ENCODE peak calls at places on chromosomes 13 and 19, in four cellular contexts. U is HAP-1, I is neural progenitor cell, Q is tibial artery. Y is an unnamed sample. For H3K4me1, the result is how much of the 10 kb centered on the place peaks cover.

GRCh38 chr19:54952591-54953344 is 5.4 kb upstream of the NLRP7 start:
- DNase-seq in I (peak), U (no peak), Q (no peak), Y (no peak)

GRCh38 chr19:34364830-34365462 is at the start of gene GPI:
- DNase-seq in I (peak), U (peak), Q (peak), Y (peak)

GRCh38 chr13:108365255-108365654 is 95.7 kb downstream of the TNFSF13B start:
- DNase-seq in Q (no peak), U (no peak), I (no peak), Y (no peak)

GRCh38 chr19:7386308-7386707 is 37.6 kb downstream of the ARHGEF18 start:
- DNase-seq in I (no peak), U (no peak), Q (no peak), Y (no peak)

GRCh38 chr19:43797556-43797955 is 4.7 kb downstream of the LYPD5 start:
- DNase-seq in U (no peak), I (no peak), Q (peak), Y (no peak)

GRCh38 chr13:66210677-66211076 is 1019.5 kb downstream of the PCDH9 start:
- DNase-seq in U (no peak), Q (no peak), I (no peak), Y (no peak)

GRCh38 chr19:33554821-33555220 is 33.2 kb upstream of the PEPD start:
- DNase-seq in I (no peak), Q (peak), U (no peak), Y (no peak)

GRCh38 chr13:65965496-65965895 is 1264.6 kb downstream of the PCDH9 start:
- DNase-seq in U (no peak), I (no peak), Q (no peak), Y (no peak)

GRCh38 chr19:6232567-6232966 is 47.2 kb downstream of the MLLT1 start:
- DNase-seq in Q (no peak), I (no peak), U (no peak), Y (no peak)

GRCh38 chr19:6235031-6235951 is 44.5 kb downstream of the MLLT1 start:
- DNase-seq in U (no peak), I (no peak), Q (no peak), Y (no peak)

GRCh38 chr19:6233827-6234511 is 45.8 kb downstream of the MLLT1 start:
- DNase-seq in Q (no peak), U (no peak), I (no peak), Y (no peak)

GRCh38 chr19:6233051-6233826 is 46.5 kb downstream of the MLLT1 start:
- DNase-seq in Q (no peak), U (no peak), I (no peak), Y (no peak)

DNA sequence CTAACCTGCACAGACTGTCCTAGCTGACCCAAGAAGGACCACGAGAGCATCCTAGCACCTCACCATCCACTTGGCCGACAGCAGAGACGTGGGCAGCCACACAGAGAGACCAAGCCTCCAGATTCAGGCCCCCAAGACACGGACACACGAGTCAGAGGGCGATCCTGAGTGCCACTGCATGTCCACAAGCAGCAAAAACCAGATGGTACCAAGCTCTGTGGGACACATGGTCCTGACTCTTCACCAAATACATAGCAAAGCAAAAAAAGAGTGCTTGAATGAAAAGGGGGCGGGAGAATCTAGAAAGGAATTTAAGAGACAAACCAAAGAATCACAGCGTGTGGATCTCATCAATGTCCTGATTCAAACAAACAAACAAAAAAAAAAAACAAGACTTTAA is 45.2 kb downstream of the MLLT1 start:
- DNase-seq in Q (no peak), U (no peak), I (no peak), Y (no peak)
- H3K4me1 ChIP-seq in Q (under half), U (under half), I (under half), Y (under half)

DNA sequence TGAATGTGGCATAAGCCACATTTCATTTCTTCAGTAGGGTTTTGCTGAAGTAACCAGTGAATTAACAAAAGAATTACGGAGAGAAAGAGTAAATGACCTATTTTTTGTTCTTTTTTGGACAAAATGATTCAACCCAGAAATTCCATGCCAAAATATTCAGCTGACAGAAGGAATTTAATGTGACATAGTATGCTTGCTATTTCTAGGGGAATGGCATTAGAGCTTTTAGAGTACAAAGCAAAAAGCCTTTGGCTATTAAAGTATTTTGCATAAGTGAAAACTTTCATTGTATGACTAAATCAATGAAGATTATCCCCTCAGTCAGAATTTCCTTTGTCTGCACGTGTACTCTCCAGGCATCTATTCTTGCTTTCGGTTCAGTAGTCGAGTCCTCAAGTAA is 465.3 kb downstream of the COG6 start:
- DNase-seq in Q (no peak), I (no peak), U (peak), Y (no peak)
- H3K4me1 ChIP-seq in Q (under half), I (under half), U (half or more), Y (under half)

DNA sequence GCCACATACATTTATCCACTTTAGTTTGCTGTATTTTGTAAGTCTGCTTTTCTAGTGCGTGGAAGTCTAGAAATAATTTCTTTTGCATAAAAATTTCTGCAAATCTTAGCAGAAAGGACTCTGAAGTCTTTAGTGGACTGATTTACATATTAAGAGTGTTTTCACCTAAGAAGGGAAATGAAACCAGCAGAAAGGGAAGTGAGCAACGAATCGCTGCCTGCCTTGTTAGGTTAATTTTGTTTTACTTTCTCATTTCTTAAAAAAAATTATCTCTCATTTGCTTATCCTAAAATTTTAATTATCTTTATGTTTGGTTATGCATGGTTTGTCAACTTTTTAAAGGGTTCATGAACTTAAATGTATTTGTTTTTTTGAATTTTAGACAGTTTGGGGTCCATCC is 767 bp upstream of the GPR18 start:
- DNase-seq in U (no peak), Q (no peak), I (no peak), Y (no peak)
- H3K4me1 ChIP-seq in U (under half), Q (under half), I (under half), Y (under half)

GRCh38 chr13:40622246-40622645 is 44.2 kb downstream of the FOXO1 start:
- DNase-seq in U (no peak), I (no peak), Q (no peak), Y (no peak)
- H3K4me1 ChIP-seq in U (under half), I (under half), Q (under half), Y (under half)

GRCh38 chr19:29946645-29947044 is 4.6 kb downstream of the URI1 start:
- DNase-seq in U (no peak), Q (no peak), I (no peak), Y (no peak)

GRCh38 chr19:29944415-29945012 is 2.5 kb downstream of the URI1 start:
- DNase-seq in U (no peak), I (no peak), Q (no peak), Y (no peak)

GRCh38 chr19:29945017-29945416 is 3.0 kb downstream of the URI1 start:
- DNase-seq in U (no peak), Q (no peak), I (no peak), Y (no peak)

GRCh38 chr19:29945433-29945832 is 3.4 kb downstream of the URI1 start:
- DNase-seq in Q (no peak), U (no peak), I (no peak), Y (no peak)

DNA sequence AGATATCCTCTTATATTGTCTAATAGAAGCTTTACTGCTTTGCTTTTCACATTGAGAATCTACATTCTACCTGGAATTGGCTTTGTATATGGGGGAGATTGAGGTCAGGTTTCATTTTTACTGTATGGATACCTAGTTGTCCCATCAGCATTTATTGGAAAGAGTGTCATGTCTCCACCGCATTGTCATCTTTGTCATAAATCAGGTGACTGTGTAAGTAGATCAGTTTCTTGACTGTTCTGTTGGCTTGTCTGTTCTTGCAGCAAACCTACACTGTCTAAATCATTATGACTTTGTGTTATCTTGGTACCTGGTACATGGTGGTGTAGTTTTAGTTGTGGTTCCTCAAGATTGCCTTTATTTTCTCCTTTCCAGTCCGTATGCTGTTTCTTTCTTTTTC is 5.8 kb downstream of the URI1 start:
- DNase-seq in I (no peak), U (no peak), Q (no peak), Y (no peak)
- H3K4me1 ChIP-seq in I (under half), U (under half), Q (under half), Y (under half)

GRCh38 chr13:73173160-73173905 is 114.5 kb downstream of the KLF5 start:
- DNase-seq in Q (no peak), I (no peak), U (no peak), Y (no peak)
- H3K4me1 ChIP-seq in Q (under half), I (under half), U (under half), Y (under half)

GRCh38 chr19:1234041-1234669 is 3.6 kb downstream of the CBARP start:
- DNase-seq in U (no peak), Q (no peak), I (no peak), Y (no peak)

GRCh38 chr19:1236566-1236965 is 1.2 kb downstream of the CBARP start:
- DNase-seq in U (peak), I (peak), Q (no peak), Y (no peak)

GRCh38 chr19:1237027-1237659 is 662 bp downstream of the CBARP start:
- DNase-seq in U (no peak), I (peak), Q (no peak), Y (peak)

GRCh38 chr19:1234670-1235380 is 3.0 kb downstream of the CBARP start:
- DNase-seq in U (no peak), Q (no peak), I (no peak), Y (no peak)

DNA sequence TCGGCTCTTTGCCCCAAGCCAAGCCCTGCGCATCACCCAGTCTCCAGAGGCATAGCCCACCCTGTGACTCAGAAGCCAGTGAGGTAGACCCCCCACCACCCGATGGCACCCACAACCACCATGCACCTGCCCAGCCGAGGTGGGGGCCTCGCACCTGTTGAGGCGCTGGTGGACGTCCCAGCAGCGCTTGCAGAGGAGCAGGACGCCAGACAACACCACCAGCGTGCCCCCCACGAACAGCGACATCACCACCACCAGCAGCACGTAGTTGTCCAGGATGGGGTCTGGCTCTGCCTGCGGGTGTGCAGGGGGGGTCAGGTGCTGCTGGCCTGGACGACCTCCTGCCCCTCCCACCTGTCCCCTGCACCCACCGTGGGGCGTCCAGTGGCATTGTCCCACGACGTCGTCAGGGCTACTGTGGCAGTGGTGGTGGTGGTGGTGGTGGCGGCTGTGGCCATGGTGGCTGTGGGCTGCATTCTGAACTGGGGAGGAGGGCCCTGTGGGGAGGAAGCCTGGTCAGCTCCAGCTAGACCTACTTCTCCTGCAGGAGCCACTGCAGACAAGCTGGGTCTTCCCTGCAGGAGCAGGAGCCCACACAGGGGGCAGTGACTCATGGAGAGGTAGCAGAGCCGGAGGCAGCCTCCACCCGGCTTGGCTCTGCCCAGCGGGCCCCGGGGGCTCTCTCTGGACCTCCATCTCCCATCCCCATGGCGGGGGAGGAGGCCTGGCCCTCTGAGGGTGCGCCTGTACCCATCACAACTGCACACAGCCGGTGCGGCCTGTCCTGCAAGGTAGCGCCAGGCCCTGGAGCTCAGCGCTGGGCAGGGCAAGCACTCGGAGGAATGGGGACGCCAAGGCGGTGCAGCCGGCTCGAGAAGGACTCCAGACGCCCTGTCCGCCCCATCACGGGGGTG is 1.9 kb downstream of the CBARP start:
- DNase-seq in I (no peak), Q (no peak), U (no peak), Y (no peak)
- H3K4me1 ChIP-seq in I (under half), Q (under half), U (under half), Y (under half)